ENCODE peak calls at places on chromosomes 16 and 17, in seven cellular contexts. O, F, Z, Y, E, S and P are unnamed samples.

GRCh38 chr16:759110-759910 is 1.2 kb upstream of the MSLN start:
- DNase-seq in O (no peak), F (no peak), Z (no peak), Y (no peak), E (no peak), S (no peak), P (no peak)

GRCh38 chr16:27238016-27238587 is 30.5 kb downstream of the NSMCE1 start:
- DNase-seq in O (no peak), F (peak), Z (peak), Y (no peak), E (peak), S (peak), P (no peak)

GRCh38 chr17:74478369-74479100 is 12.1 kb downstream of the CD300A start:
- DNase-seq in O (no peak), F (peak), Z (peak), Y (no peak), E (peak), S (no peak), P (no peak)

GRCh38 chr16:85309656-85310587 is 197.7 kb upstream of the CIBAR2 start:
- DNase-seq in O (no peak), F (peak), Z (peak), Y (no peak), E (no peak), S (peak), P (no peak)

GRCh38 chr16:53045554-53046250 is 7.0 kb downstream of the CHD9NB start:
- DNase-seq in O (no peak), F (no peak), Z (no peak), Y (no peak), E (no peak), S (no peak), P (no peak)

GRCh38 chr16:57092786-57093301 is 461 bp downstream of the CPNE2 start:
- DNase-seq in O (no peak), F (peak), Z (peak), Y (no peak), E (peak), S (peak), P (no peak)

GRCh38 chr17:27956601-27957445 is 63.7 kb upstream of the LYRM9 start:
- DNase-seq in O (no peak), F (peak), Z (no peak), Y (no peak), E (no peak), S (no peak), P (no peak)

GRCh38 chr17:55451758-55452468 is 30.3 kb upstream of the MMD start:
- DNase-seq in O (no peak), F (no peak), Z (no peak), Y (no peak), E (no peak), S (no peak), P (no peak)

GRCh38 chr16:84461504-84462295 is 42.8 kb downstream of the MEAK7 start:
- DNase-seq in O (no peak), F (peak), Z (no peak), Y (no peak), E (no peak), S (no peak), P (no peak)

GRCh38 chr16:4315185-4316102 is at the start of gene GLIS2:
- DNase-seq in O (peak), F (peak), Z (peak), Y (no peak), E (no peak), S (peak), P (no peak)

GRCh38 chr17:82351254-82351712 is 7.8 kb upstream of the TEX19 start:
- DNase-seq in O (no peak), F (no peak), Z (no peak), Y (no peak), E (no peak), S (no peak), P (no peak)

GRCh38 chr16:66299349-66299748 is 67.1 kb upstream of the CDH5 start:
- DNase-seq in O (no peak), F (no peak), Z (no peak), Y (no peak), E (no peak), S (no peak), P (no peak)

GRCh38 chr17:63033142-63033541 is 67.1 kb downstream of the TANC2 start:
- DNase-seq in O (no peak), F (no peak), Z (peak), Y (no peak), E (no peak), S (no peak), P (no peak)

GRCh38 chr17:39139137-39139516 is 12.3 kb downstream of the PLXDC1 start:
- DNase-seq in O (no peak), F (peak), Z (no peak), Y (peak), E (no peak), S (no peak), P (no peak)